ENCODE peak calls at places on chromosomes 11 and 22, in five cellular contexts. S, J, V, O and T are unnamed samples.

GRCh38 chr11:65291613-65292012 is 23.1 kb upstream of the CDC42EP2 start:
- DNase-seq in S (no peak), J (peak; percentile 73), V (no peak), O (no peak), T (peak; percentile 84)

GRCh38 chr22:40817737-40818136 is 1.4 kb downstream of the SLC25A17 start:
- DNase-seq in S (no peak), J (no peak), V (no peak), O (no peak), T (no peak)

GRCh38 chr11:2538951-2539735 is 94.3 kb downstream of the KCNQ1 start:
- DNase-seq in S (no peak), J (no peak), V (peak; percentile 55), O (peak; percentile 64), T (no peak)

GRCh38 chr11:71334191-71334590 is 81.8 kb upstream of the SHANK2 start:
- DNase-seq in S (no peak), J (no peak), V (no peak), O (peak; percentile 53), T (no peak)

GRCh38 chr11:65014146-65014960 is at the start of gene ARL2:
- DNase-seq in S (no peak), J (peak; percentile 21), V (peak; percentile 72), O (peak; percentile 95), T (peak; percentile 17)

GRCh38 chr11:624705-625635 is at the start of gene CDHR5:
- DNase-seq in S (no peak), J (no peak), V (no peak), O (peak; percentile 67), T (no peak)

GRCh38 chr11:76735218-76735480 is 48.0 kb upstream of the TSKU start:
- DNase-seq in S (no peak), J (no peak), V (no peak), O (no peak), T (no peak)

GRCh38 chr22:29154364-29155048 is 51.2 kb upstream of the EMID1 start:
- DNase-seq in S (peak; percentile 94), J (peak; percentile 64), V (peak; percentile 84), O (peak; percentile 94), T (peak; percentile 48)

GRCh38 chr22:50585238-50585637 is 2.6 kb upstream of the CHKB start:
- DNase-seq in S (no peak), J (no peak), V (peak; percentile 14), O (peak; percentile 37), T (no peak)

GRCh38 chr11:84522331-84522730 is 1104.8 kb downstream of the DLG2 start:
- DNase-seq in S (no peak), J (peak; percentile 7), V (no peak), O (no peak), T (peak; percentile 11)

GRCh38 chr11:47905358-47906059 is 57.4 kb upstream of the NUP160 start:
- DNase-seq in S (no peak), J (peak; percentile 81), V (no peak), O (no peak), T (no peak)

GRCh38 chr11:107563702-107564101 is 1.8 kb downstream of the ALKBH8 start:
- DNase-seq in S (peak; percentile 23), J (peak; percentile 71), V (no peak), O (no peak), T (peak; percentile 74)

GRCh38 chr22:24441406-24442351 is 14.3 kb downstream of the ADORA2A start:
- DNase-seq in S (no peak), J (no peak), V (peak; percentile 14), O (no peak), T (no peak)

GRCh38 chr22:26045051-26045450 is 124.2 kb upstream of the SEZ6L start:
- DNase-seq in S (no peak), J (no peak), V (no peak), O (no peak), T (no peak)

GRCh38 chr11:44638032-44638431 is 72.6 kb downstream of the CD82 start:
- DNase-seq in S (no peak), J (no peak), V (no peak), O (peak; percentile 39), T (no peak)

GRCh38 chr11:68932933-68933577 is 29.4 kb downstream of the IGHMBP2 start:
- DNase-seq in S (no peak), J (no peak), V (no peak), O (peak; percentile 40), T (no peak)

GRCh38 chr22:25027552-25027951 is 75.0 kb downstream of the KIAA1671 start:
- DNase-seq in S (no peak), J (no peak), V (no peak), O (no peak), T (no peak)

GRCh38 chr11:126679033-126679432 is 321.5 kb downstream of the KIRREL3 start:
- DNase-seq in S (no peak), J (no peak), V (no peak), O (no peak), T (no peak)

GRCh38 chr11:1553808-1554594 is 18.1 kb downstream of the DUSP8 start:
- DNase-seq in S (no peak), J (no peak), V (no peak), O (no peak), T (no peak)

GRCh38 chr11:120545813-120546212 is 34.3 kb downstream of the GRIK4 start:
- DNase-seq in S (no peak), J (no peak), V (no peak), O (no peak), T (no peak)

GRCh38 chr11:31106963-31107576 is 262.5 kb downstream of the DCDC1 start:
- DNase-seq in S (peak; percentile 85), J (peak; percentile 46), V (no peak), O (no peak), T (peak; percentile 43)

GRCh38 chr11:123056835-123057491 is 5.0 kb downstream of the HSPA8 start:
- DNase-seq in S (no peak), J (no peak), V (no peak), O (no peak), T (no peak)

GRCh38 chr22:46673677-46674236 is 53.6 kb downstream of the GRAMD4 start:
- DNase-seq in S (no peak), J (no peak), V (no peak), O (no peak), T (no peak)

GRCh38 chr11:36041988-36042606 is 98.2 kb downstream of the LDLRAD3 start:
- DNase-seq in S (no peak), J (peak; percentile 44), V (no peak), O (no peak), T (peak; percentile 22)

GRCh38 chr11:30255637-30256036 is 24.8 kb downstream of the FSHB start:
- DNase-seq in S (no peak), J (no peak), V (no peak), O (no peak), T (no peak)

GRCh38 chr11:8250981-8251620 is 12.6 kb downstream of the LMO1 start:
- DNase-seq in S (no peak), J (no peak), V (peak; percentile 46), O (peak; percentile 62), T (no peak)

GRCh38 chr11:132962026-132962425 is 570.3 kb downstream of the OPCML start:
- DNase-seq in S (no peak), J (peak; percentile 5), V (no peak), O (no peak), T (peak; percentile 93)

DNA sequence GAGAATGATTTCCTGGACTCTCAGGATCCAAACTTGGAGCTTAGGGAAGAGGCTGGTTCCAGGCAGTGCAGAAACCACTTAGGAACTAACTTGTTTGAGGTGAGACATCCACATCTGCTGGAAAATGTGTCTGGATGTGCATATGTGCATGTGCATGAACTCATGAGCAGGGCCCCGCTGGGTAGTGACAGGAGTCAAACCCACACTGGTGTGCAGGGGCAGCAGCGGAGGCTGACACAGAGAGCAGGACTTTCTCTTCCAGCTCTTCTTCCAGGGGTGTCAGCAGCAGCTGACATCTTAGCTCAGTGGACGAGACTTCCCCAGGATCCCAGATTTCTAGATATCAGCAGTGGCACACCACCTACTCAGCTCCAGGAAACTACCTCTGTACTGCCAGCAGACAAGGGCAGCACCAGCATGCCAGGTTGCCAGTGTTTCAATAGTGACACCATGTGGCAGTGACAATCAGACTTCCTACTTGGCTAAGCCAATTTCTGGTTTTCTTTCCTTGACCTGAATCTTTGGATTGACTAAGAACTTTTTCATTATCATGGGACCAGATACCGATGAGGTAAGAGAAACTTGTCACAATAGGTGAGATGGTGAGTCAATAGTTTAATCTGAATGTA is 227.5 kb upstream of the ZC3H12C start:
- DNase-seq in S (no peak), J (no peak), V (no peak), O (no peak), T (no peak)
- TF ChIP-seq CTCF in S (no peak), J (no peak), V (no peak), O (no peak), T (peak; percentile 31)

DNA sequence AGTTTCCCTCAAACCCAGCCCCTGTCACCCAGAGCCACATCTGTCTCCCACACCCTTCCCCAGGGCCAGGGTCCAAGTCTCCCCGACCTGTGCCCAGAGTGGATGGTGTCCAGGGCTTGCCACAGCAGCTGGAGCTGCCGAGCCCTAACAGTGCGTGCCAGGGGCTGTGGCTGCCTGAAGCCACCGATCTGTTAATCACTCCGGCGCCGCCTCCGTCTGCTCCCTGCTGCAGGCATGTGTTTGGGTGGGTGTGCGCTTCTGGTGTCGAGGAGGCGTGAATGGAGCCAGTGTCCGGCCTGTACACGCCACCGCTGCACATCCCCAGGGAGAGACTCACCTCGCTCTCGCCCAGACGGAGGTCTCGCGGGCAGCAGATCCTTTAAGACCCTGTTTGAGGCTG is 26.1 kb downstream of the SHISAL1 start:
- DNase-seq in S (no peak), J (no peak), V (no peak), O (no peak), T (peak; percentile 84)
- TF ChIP-seq CTCF in S (no peak), J (no peak), V (no peak), O (no peak), T (no peak)

GRCh38 chr11:116314012-116314411 is 458.8 kb downstream of the BUD13 start:
- DNase-seq in S (no peak), J (no peak), V (no peak), O (no peak), T (no peak)

GRCh38 chr11:116309446-116309845 is 463.3 kb downstream of the BUD13 start:
- DNase-seq in S (no peak), J (no peak), V (no peak), O (no peak), T (no peak)

GRCh38 chr11:116310215-116310614 is 462.6 kb downstream of the BUD13 start:
- DNase-seq in S (no peak), J (peak; percentile 0), V (no peak), O (no peak), T (peak; percentile 13)

GRCh38 chr11:116311141-116311540 is 461.6 kb downstream of the BUD13 start:
- DNase-seq in S (no peak), J (no peak), V (no peak), O (no peak), T (no peak)

DNA sequence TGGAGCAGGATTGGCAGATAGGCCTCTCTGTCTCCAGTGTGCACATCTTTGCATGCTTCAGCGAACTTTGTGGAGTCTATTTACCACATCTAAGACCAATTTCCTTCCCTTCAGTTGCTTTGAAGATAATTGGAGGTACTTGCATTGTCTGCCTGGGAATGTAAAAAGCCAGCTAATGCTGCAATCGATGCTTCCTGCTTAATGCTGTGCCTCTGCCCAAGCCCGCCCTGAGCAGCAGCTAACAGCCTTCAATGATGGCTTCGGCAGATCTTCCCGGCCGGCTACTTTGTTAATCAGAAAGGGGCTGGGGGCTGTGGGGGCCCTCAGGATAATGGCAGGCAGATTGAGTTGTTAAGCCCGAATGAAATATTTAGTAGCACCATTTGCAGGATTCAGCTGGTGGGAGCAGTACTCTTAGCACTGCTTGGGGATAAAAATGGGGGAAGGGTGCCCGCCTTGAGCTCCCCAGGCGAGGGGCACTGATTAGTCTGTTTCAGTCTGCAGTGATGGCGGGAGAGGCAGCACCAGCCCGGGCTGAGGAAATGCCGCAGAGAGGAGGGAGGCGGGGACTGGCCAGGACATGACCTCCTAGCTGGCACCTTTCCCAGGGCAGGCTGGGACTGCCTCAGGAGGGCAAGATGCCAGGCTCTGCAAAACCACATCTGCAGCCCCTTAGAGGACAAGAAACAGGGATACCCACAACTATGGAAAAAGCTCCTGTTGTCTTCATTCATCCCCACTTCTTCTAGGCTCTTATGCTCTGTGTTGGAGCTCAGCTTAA is 460.0 kb downstream of the BUD13 start:
- DNase-seq in S (no peak), J (peak; percentile 34), V (peak; percentile 76), O (peak; percentile 83), T (peak; percentile 28)
- TF ChIP-seq CTCF in S (no peak), J (no peak), V (no peak), O (no peak), T (no peak)

GRCh38 chr22:37782340-37783168 is 25.2 kb upstream of the GCAT start:
- DNase-seq in S (no peak), J (no peak), V (no peak), O (no peak), T (peak; percentile 65)
- TF ChIP-seq CTCF in S (peak; percentile 17), J (peak; percentile 2), V (no peak), O (no peak), T (peak; percentile 31)